ENCODE peak calls at places on chromosome 7, in four cellular contexts. O is nephron progenitor cell; U is MCF 10A; F is stimulated activated CD8-positive, alpha-beta memory T cell treated with anti-CD3 and anti-CD28 coated beads, Interleukin-2, amount 100 ng/mL, for 1 hour. Z is an unnamed sample.

GRCh38 chr7:143126146-143126545 is 5.7 kb upstream of the PIP start:
- DNase-seq in U (peak; percentile 57), F (no peak), O (no peak), Z (no peak)

GRCh38 chr7:73840715-73841379 is 1.5 kb downstream of the METTL27 start:
- DNase-seq in U (no peak), O (no peak), F (no peak), Z (peak; percentile 74)

GRCh38 chr7:120254845-120255244 is 18.1 kb upstream of the KCND2 start:
- DNase-seq in O (no peak), F (no peak), U (no peak), Z (no peak)

GRCh38 chr7:120993575-120994191 is 5.2 kb downstream of the CPED1 start:
- DNase-seq in U (peak; percentile 35), F (no peak), O (no peak), Z (no peak)

GRCh38 chr7:92831716-92832622 is 4.4 kb downstream of the CDK6 start:
- DNase-seq in F (no peak), U (peak; percentile 72), O (no peak), Z (peak; percentile 90)

GRCh38 chr7:102891693-102892261 is 21.0 kb upstream of the LRRC17 start:
- DNase-seq in O (no peak), U (peak; percentile 84), F (no peak), Z (peak; percentile 83)

GRCh38 chr7:45328397-45329080 is 170.9 kb downstream of the RAMP3 start:
- DNase-seq in F (no peak), U (no peak), O (no peak), Z (no peak)

GRCh38 chr7:25068814-25069213 is 56.2 kb downstream of the CYCS start:
- DNase-seq in O (no peak), U (no peak), F (no peak), Z (peak; percentile 78)

GRCh38 chr7:30996261-30996660 is 32.5 kb downstream of the GHRHR start:
- DNase-seq in O (no peak), F (no peak), U (no peak), Z (no peak)

GRCh38 chr7:157432957-157433576 is 96.3 kb downstream of the DNAJB6 start:
- DNase-seq in U (peak; percentile 41), F (peak; percentile 23), O (peak; percentile 64), Z (peak; percentile 94)

GRCh38 chr7:46150721-46151120 is 229.6 kb upstream of the IGFBP3 start:
- DNase-seq in F (no peak), O (no peak), U (no peak), Z (no peak)

GRCh38 chr7:80286611-80287010 is 152.0 kb downstream of the GNAI1 start:
- DNase-seq in U (no peak), F (no peak), O (no peak), Z (no peak)

GRCh38 chr7:45161842-45162241 is 4.3 kb downstream of the RAMP3 start:
- DNase-seq in O (no peak), U (no peak), F (no peak), Z (no peak)

Z was measured in osteoblast.